ENCODE peak calls at places on chromosomes 16 and 17, in five cellular contexts. W is fibroblast of lung, Q is PC-3, G is cardiac fibroblast, O is lower leg skin. P is an unnamed sample.

GRCh38 chr16:52545157-52545543 is 1.8 kb downstream of the TOX3 start:
- DNase-seq in W (no peak), Q (no peak), G (no peak), O (no peak), P (no peak)

GRCh38 chr16:66207864-66208226 is 158.6 kb upstream of the CDH5 start:
- DNase-seq in W (no peak), Q (peak), G (peak), O (no peak), P (no peak)

GRCh38 chr17:21194688-21195087 is 19.3 kb downstream of the TMEM11 start:
- DNase-seq in W (peak), Q (no peak), G (no peak), O (no peak), P (no peak)

GRCh38 chr17:50055426-50056216 is at the start of gene ITGA3:
- DNase-seq in W (peak), Q (peak), G (peak), O (peak), P (peak)

GRCh38 chr17:72370819-72371218 is 250.0 kb downstream of the SOX9 start:
- DNase-seq in W (peak), Q (peak), G (peak), O (no peak), P (no peak)

GRCh38 chr17:82019905-82020873 is 2.5 kb downstream of the CENPX start:
- DNase-seq in W (peak), Q (peak), G (peak), O (no peak), P (peak)

GRCh38 chr17:27577124-27577761 is 53.7 kb upstream of the LGALS9 start:
- DNase-seq in W (peak), Q (peak), G (peak), O (no peak), P (no peak)

GRCh38 chr17:35404360-35404759 is 27.9 kb downstream of the SLFN12 start:
- DNase-seq in W (peak), Q (peak), G (peak), O (no peak), P (no peak)

GRCh38 chr16:46857261-46857962 is 26.4 kb upstream of the C16orf87 start:
- DNase-seq in W (peak), Q (peak), G (peak), O (no peak), P (no peak)

GRCh38 chr17:47225911-47226688 is 17.0 kb downstream of the MYL4 start:
- DNase-seq in W (peak), Q (no peak), G (peak), O (peak), P (no peak)

GRCh38 chr16:51139568-51139967 is 11.5 kb downstream of the SALL1 start:
- DNase-seq in W (no peak), Q (no peak), G (no peak), O (no peak), P (no peak)

GRCh38 chr17:42192189-42193126 is 1.8 kb downstream of the GHDC start:
- DNase-seq in W (no peak), Q (no peak), G (no peak), O (no peak), P (no peak)

GRCh38 chr17:40517286-40517662 is 15.9 kb upstream of the TNS4 start:
- DNase-seq in W (no peak), Q (no peak), G (no peak), O (no peak), P (no peak)

GRCh38 chr16:81831722-81832126 is 52.6 kb downstream of the PLCG2 start:
- DNase-seq in W (no peak), Q (no peak), G (no peak), O (no peak), P (no peak)

GRCh38 chr16:55775857-55776256 is 57.0 kb downstream of the CES1 start:
- DNase-seq in W (no peak), Q (no peak), G (no peak), O (no peak), P (no peak)

GRCh38 chr17:43721537-43722268 is 36.9 kb downstream of the SOST start:
- DNase-seq in W (peak), Q (peak), G (peak), O (no peak), P (no peak)

GRCh38 chr16:84838383-84838948 is 18.7 kb downstream of the CRISPLD2 start:
- DNase-seq in W (peak), Q (peak), G (no peak), O (no peak), P (no peak)

GRCh38 chr17:37741334-37742113 is 3.3 kb downstream of the HNF1B start:
- DNase-seq in W (peak), Q (peak), G (peak), O (no peak), P (no peak)

GRCh38 chr17:73645050-73645871 is 1.0 kb upstream of the SDK2 start:
- DNase-seq in W (peak), Q (no peak), G (no peak), O (peak), P (no peak)

GRCh38 chr16:11014159-11014558 is 69.8 kb downstream of the CLEC16A start:
- DNase-seq in W (no peak), Q (no peak), G (peak), O (no peak), P (no peak)

GRCh38 chr16:12833939-12834338 is 30.3 kb upstream of the CPPED1 start:
- DNase-seq in W (no peak), Q (peak), G (peak), O (no peak), P (no peak)

GRCh38 chr16:80997139-80997798 is 9.4 kb downstream of the CMC2 start:
- DNase-seq in W (peak), Q (no peak), G (peak), O (no peak), P (no peak)

GRCh38 chr16:49340466-49340865 is 33.1 kb upstream of the C16orf78 start:
- DNase-seq in W (no peak), Q (no peak), G (no peak), O (peak), P (no peak)

GRCh38 chr17:14513835-14514234 is 213.0 kb downstream of the HS3ST3B1 start:
- DNase-seq in W (no peak), Q (no peak), G (no peak), O (no peak), P (no peak)

GRCh38 chr17:27446569-27447301 is 9.5 kb upstream of the KSR1 start:
- DNase-seq in W (peak), Q (peak), G (peak), O (no peak), P (no peak)

DNA sequence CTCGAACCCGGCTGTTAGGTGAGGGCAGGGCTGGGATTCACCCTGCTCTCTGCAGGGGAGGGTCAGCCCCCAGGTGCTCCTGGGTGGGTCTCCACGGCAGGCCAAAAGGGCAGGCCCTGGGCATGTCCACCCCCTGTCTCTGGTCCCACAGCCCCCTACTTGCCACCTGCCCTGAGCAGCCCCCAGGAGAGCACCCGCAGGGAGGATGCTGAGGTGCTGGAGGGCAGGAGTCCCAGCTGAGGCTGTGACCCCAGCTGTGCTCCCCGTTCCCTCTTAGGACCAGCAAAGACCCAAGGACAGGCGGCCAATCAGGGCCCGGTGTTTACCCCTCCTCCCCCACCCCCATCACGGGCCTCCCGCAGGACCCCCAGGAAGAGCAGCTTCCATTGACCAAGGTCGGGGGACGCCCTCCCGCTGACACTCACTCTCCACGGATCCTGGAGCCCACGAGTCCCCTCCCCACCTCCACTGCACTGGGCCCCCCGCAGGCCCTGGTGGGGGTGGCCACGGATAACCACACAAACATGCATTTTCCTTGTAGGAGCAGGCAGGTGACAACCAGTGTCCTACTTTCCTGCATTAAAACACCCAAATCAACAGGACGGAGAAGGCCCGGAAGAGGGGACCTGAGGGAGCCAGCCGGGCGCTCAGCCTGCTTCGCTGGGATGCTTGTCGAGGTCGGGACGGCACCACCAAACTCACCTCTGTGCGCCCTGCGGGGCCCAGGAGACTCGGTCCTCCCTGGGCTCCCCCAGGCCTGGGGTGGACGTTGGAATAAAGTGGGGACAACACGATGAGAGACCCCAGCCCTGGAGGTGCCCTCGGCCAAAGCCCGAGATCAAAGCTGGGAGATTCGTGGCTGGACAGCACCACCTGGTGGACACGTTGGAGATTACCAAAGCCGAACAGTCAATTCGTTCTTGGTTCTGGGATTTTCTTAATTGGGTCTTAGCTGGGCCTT is 22.5 kb upstream of the ENPP7 start:
- DNase-seq in W (peak), Q (peak), G (peak), O (peak), P (peak)
- TF ChIP-seq CTCF in W (peak), Q (peak), G (peak), O (no peak), P (peak)

GRCh38 chr17:5110816-5111215 is 862 bp downstream of the ZNF232 start:
- DNase-seq in W (no peak), Q (no peak), G (no peak), O (no peak), P (no peak)

GRCh38 chr17:5115673-5116651 is at the start of gene USP6:
- DNase-seq in W (no peak), Q (no peak), G (no peak), O (no peak), P (peak)

DNA sequence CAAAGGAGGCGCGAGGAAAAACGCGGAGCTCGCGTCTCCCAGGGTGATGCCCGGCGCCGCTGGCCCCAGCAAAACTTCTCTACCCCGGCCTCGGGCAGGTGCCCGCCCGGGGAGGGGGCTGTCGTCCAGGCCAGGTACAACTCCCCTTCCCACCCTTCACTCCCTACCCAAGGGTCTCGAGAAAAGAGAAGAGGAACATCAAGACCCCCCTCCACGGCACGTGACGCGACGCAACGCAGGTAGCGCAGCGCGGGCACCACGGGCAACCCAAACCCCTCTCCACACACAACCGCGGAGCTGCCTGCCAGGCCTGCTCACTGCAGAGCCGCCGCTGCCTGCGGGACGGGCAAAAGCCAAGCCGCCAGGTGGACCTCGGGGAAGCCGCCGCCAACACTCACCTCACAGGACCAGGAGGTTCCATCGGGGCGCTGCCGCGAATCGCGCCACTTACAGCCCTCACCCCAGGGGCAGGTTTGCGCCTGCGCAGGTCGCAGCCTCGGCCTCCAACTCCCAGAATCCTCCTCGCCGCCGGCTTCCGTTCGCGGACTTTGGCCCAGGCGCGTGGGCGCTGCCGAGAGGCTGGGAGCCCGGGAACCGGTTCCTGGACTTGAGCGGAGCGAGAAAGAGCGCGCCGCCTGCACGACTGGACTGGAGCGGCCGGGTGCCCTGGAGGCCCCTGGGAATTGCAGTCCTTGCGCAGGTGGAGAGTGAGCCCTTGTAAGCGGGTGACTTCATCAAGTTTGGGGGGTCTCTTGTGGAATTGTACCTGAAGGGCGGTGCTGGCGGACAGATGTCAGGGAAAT is at the start of gene ZNF232:
- DNase-seq in W (peak), Q (peak), G (peak), O (peak), P (peak)
- TF ChIP-seq CTCF in W (no peak), Q (no peak), G (no peak), O (no peak), P (no peak)

GRCh38 chr16:88061346-88062110 is 110.3 kb downstream of the BANP start:
- DNase-seq in W (no peak), Q (no peak), G (no peak), O (no peak), P (no peak)

GRCh38 chr16:88059701-88060386 is 108.6 kb downstream of the BANP start:
- DNase-seq in W (no peak), Q (no peak), G (no peak), O (no peak), P (no peak)

GRCh38 chr16:88062341-88062861 is 111.2 kb downstream of the BANP start:
- DNase-seq in W (peak), Q (no peak), G (peak), O (peak), P (no peak)

GRCh38 chr16:88058817-88059216 is 107.6 kb downstream of the BANP start:
- DNase-seq in W (no peak), Q (no peak), G (no peak), O (no peak), P (no peak)

DNA sequence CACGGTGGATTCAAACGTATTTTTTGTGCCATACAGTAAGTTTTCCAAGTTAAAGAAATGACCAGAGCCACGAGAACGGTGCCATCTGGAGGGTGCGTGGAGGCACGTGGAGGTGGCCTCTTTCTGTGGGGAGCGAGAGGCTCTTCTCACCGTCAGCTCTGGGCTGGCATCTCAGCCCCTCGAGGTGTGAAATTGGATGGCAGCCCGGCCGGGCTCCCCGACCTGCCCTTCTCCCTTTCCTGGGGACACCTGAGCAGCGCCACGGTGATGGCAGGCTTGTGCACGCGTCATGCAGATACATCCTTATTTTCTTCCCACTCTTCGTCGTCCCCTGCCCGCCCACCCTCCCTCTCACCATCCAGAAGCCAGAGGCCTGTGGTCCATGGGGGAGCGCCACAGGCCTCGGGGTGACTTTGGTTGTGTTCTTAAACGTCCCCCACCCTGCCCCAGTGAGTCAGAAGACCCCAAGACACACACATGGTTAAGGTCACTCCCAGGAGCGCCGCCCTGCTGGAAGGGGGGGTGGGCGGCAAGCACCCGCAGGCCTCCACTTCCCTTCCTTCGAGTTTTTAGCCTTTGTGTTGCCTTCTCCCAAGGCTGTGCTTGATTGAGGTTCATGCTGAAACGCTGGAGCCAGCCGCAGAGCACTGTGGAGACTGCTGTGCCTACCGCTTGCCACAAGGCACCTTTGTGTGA is 109.4 kb downstream of the BANP start:
- DNase-seq in W (no peak), Q (no peak), G (no peak), O (no peak), P (no peak)
- TF ChIP-seq CTCF in W (no peak), Q (peak), G (no peak), O (no peak), P (peak)

GRCh38 chr16:69820926-69821541 is 58.9 kb downstream of the WWP2 start:
- DNase-seq in W (peak), Q (no peak), G (no peak), O (no peak), P (no peak)
- TF ChIP-seq CTCF in W (no peak), Q (no peak), G (no peak), O (no peak), P (no peak)

GRCh38 chr17:8253801-8254200 is 4.7 kb downstream of the PFAS start:
- DNase-seq in W (no peak), Q (no peak), G (peak), O (no peak), P (no peak)
- TF ChIP-seq CTCF in W (no peak), Q (peak), G (peak), O (no peak), P (no peak)

GRCh38 chr16:57284206-57284951 is at the start of gene PLLP:
- DNase-seq in W (peak), Q (peak), G (peak), O (no peak), P (peak)
- TF ChIP-seq CTCF in W (no peak), Q (no peak), G (no peak), O (no peak), P (no peak)

DNA sequence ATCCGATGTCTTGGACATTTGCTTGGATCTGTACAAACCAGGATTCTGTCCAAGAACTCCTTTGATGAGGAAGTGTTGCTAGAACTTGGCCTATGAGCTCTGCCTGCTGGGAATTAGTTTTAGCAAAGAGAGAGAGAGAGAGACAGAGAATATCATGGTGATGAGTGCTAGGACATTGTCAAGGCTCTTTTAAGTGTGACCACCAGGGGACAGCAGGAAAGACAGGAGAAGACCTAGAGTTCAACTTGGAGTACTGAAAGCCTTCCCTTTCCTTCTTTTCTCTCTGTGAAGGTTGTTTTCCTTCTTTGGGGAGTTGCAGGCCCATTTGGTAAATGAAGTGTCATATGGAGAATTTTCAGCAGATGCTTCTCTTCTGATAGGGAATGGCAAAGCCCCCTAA is 389.2 kb upstream of the HSBP1 start:
- DNase-seq in W (no peak), Q (no peak), G (no peak), O (no peak), P (no peak)
- TF ChIP-seq CTCF in W (no peak), Q (no peak), G (peak), O (no peak), P (peak)

GRCh38 chr16:17053536-17054160 is 417.1 kb downstream of the XYLT1 start:
- DNase-seq in W (no peak), Q (no peak), G (no peak), O (no peak), P (no peak)
- TF ChIP-seq CTCF in W (no peak), Q (no peak), G (no peak), O (no peak), P (no peak)

P was measured in D721Med.